ENCODE peak calls at places on chromosomes 6 and 20, in four cellular contexts. I is PC-9, P is hypothalamus, K is GM13976. S is an unnamed sample.

GRCh38 chr6:134132494-134133141 is 80.2 kb upstream of the SLC2A12 start:
- DNase-seq in P (no peak), K (no peak), I (no peak), S (peak; percentile 76)

GRCh38 chr20:46268662-46269061 is 39.6 kb downstream of the CDH22 start:
- DNase-seq in I (no peak), K (no peak), P (no peak), S (no peak)

GRCh38 chr20:54123587-54124180 is 50.1 kb downstream of the CYP24A1 start:
- DNase-seq in I (peak; percentile 100), P (no peak), K (no peak), S (no peak)

GRCh38 chr20:60031107-60031506 is 72.9 kb downstream of the CDH26 start:
- DNase-seq in I (no peak), K (no peak), P (no peak), S (no peak)

GRCh38 chr20:43331911-43332310 is 125.8 kb upstream of the SRSF6 start:
- DNase-seq in P (no peak), K (no peak), I (no peak), S (no peak)

GRCh38 chr6:82750570-82750969 is 315.1 kb downstream of the UBE3D start:
- DNase-seq in K (no peak), I (no peak), P (no peak), S (no peak)

GRCh38 chr6:69974193-69974592 is 107.8 kb downstream of the COL19A1 start:
- DNase-seq in I (no peak), P (no peak), K (no peak), S (no peak)

GRCh38 chr6:73585566-73586415 is 65.0 kb upstream of the EEF1A1 start:
- DNase-seq in I (peak; percentile 88), K (peak; percentile 62), P (peak; percentile 36), S (peak; percentile 46)

GRCh38 chr20:35497780-35498189 is 31.7 kb downstream of the C20orf173 start:
- DNase-seq in K (no peak), P (peak; percentile 31), I (no peak), S (no peak)

GRCh38 chr20:47220161-47220582 is 136.3 kb downstream of the ZMYND8 start:
- DNase-seq in I (no peak), K (peak; percentile 65), P (no peak), S (no peak)

GRCh38 chr6:170124836-170125235 is 166.0 kb downstream of the DLL1 start:
- DNase-seq in K (no peak), P (no peak), I (no peak), S (no peak)

GRCh38 chr20:38138086-38138777 is 26.8 kb downstream of the TGM2 start:
- DNase-seq in P (no peak), I (peak; percentile 21), K (no peak), S (no peak)

GRCh38 chr6:86152546-86152945 is 509.9 kb upstream of the SYNCRIP start:
- DNase-seq in K (no peak), P (no peak), I (no peak), S (no peak)

GRCh38 chr20:62367483-62368302 is 581 bp upstream of the LAMA5 start:
- DNase-seq in K (no peak), P (peak; percentile 17), I (peak; percentile 58), S (no peak)

GRCh38 chr20:15711177-15711576 is 862.1 kb downstream of the KIF16B start:
- DNase-seq in P (no peak), K (no peak), I (no peak), S (no peak)

GRCh38 chr6:37048851-37049734 is 43.6 kb downstream of the FGD2 start:
- DNase-seq in P (no peak), I (peak; percentile 65), K (peak; percentile 76), S (peak; percentile 88)

GRCh38 chr20:38168791-38169589 is 3.9 kb upstream of the TGM2 start:
- DNase-seq in K (no peak), I (no peak), P (no peak), S (no peak)

GRCh38 chr6:33077908-33078307 is 2.1 kb downstream of the HLA-DPB1 start:
- DNase-seq in I (no peak), P (no peak), K (no peak), S (no peak)

GRCh38 chr6:113031591-113031990 is 684.5 kb downstream of the RFPL4B start:
- DNase-seq in K (no peak), I (no peak), P (no peak), S (no peak)

GRCh38 chr6:120077489-120077888 is 727.9 kb upstream of the MAN1A1 start:
- DNase-seq in P (no peak), K (no peak), I (no peak), S (peak; percentile 10)

GRCh38 chr20:44050925-44051660 is 135.9 kb downstream of the JPH2 start:
- DNase-seq in P (no peak), K (no peak), I (no peak), S (no peak)

GRCh38 chr6:3607171-3607570 is 144.3 kb downstream of the PXDC1 start:
- DNase-seq in I (no peak), P (no peak), K (no peak), S (no peak)

GRCh38 chr20:22408521-22409402 is 175.6 kb downstream of the FOXA2 start:
- DNase-seq in K (no peak), P (no peak), I (no peak), S (no peak)

GRCh38 chr20:21796059-21796458 is 90.6 kb downstream of the PAX1 start:
- DNase-seq in K (no peak), I (no peak), P (no peak), S (peak; percentile 27)

GRCh38 chr6:121171879-121172278 is 162.4 kb downstream of the TBC1D32 start:
- DNase-seq in I (no peak), K (no peak), P (no peak), S (no peak)

GRCh38 chr6:134351615-134352474 is 33.9 kb upstream of the SGK1 start:
- DNase-seq in I (no peak), P (peak; percentile 37), K (no peak), S (peak; percentile 12)

GRCh38 chr6:166007349-166008263 is 160.0 kb downstream of the TBXT start:
- DNase-seq in I (no peak), P (no peak), K (no peak), S (no peak)

GRCh38 chr6:112275365-112275764 is 21.0 kb upstream of the LAMA4 start:
- DNase-seq in K (no peak), I (no peak), P (no peak), S (no peak)

GRCh38 chr6:155112757-155113156 is 117.6 kb downstream of the TIAM2 start:
- DNase-seq in K (no peak), P (no peak), I (no peak), S (no peak)

GRCh38 chr20:59770270-59770669 is 163.2 kb downstream of the SYCP2 start:
- DNase-seq in K (no peak), I (peak; percentile 92), P (no peak), S (no peak)

GRCh38 chr6:68024570-68025269 is 610.4 kb upstream of the ADGRB3 start:
- DNase-seq in K (no peak), P (no peak), I (no peak), S (no peak)

GRCh38 chr20:15446373-15446772 is 1109.0 kb upstream of the FLRT3 start:
- DNase-seq in P (no peak), K (no peak), I (no peak), S (no peak)